ENCODE peak calls at places on chromosomes 7 and 10, in seven cellular contexts. One of them, this sample, is unnamed.

GRCh38 chr10:62270020-62270419 is 1.4 kb upstream of the RTKN2 start:
- DNase-seq in K562: no peak
- DNase-seq in endothelial cell of umbilical vein: no peak
- DNase-seq in neural progenitor cell: no peak
- DNase-seq in HepG2: no peak
- DNase-seq in GM23248: no peak
- DNase-seq in HCT116: no peak
- DNase-seq in this sample: no peak

GRCh38 chr7:148162808-148163207 is 427.8 kb upstream of the C7orf33 start:
- DNase-seq in K562: no peak
- DNase-seq in endothelial cell of umbilical vein: no peak
- DNase-seq in neural progenitor cell: no peak
- DNase-seq in HepG2: no peak
- DNase-seq in GM23248: no peak
- DNase-seq in HCT116: no peak
- DNase-seq in this sample: no peak

GRCh38 chr10:21372651-21373410 is 152.7 kb downstream of the SKIDA1 start:
- DNase-seq in K562: no peak
- DNase-seq in endothelial cell of umbilical vein: peak
- DNase-seq in neural progenitor cell: no peak
- DNase-seq in HepG2: no peak
- DNase-seq in GM23248: peak
- DNase-seq in HCT116: peak
- DNase-seq in this sample: peak

GRCh38 chr10:23384364-23384763 is 39.8 kb upstream of the C10orf67 start:
- DNase-seq in K562: no peak
- DNase-seq in endothelial cell of umbilical vein: no peak
- DNase-seq in neural progenitor cell: no peak
- DNase-seq in HepG2: no peak
- DNase-seq in GM23248: peak
- DNase-seq in HCT116: no peak
- DNase-seq in this sample: peak

GRCh38 chr7:32215697-32216096 is 145.5 kb upstream of the PDE1C start:
- DNase-seq in K562: no peak
- DNase-seq in endothelial cell of umbilical vein: no peak
- DNase-seq in neural progenitor cell: no peak
- DNase-seq in HepG2: no peak
- DNase-seq in GM23248: no peak
- DNase-seq in HCT116: no peak
- DNase-seq in this sample: no peak

GRCh38 chr7:142915315-142915714 is 18.2 kb downstream of the TRPV5 start:
- DNase-seq in K562: no peak
- DNase-seq in endothelial cell of umbilical vein: no peak
- DNase-seq in neural progenitor cell: no peak
- DNase-seq in HepG2: no peak
- DNase-seq in GM23248: no peak
- DNase-seq in HCT116: no peak
- DNase-seq in this sample: no peak

GRCh38 chr7:23852988-23853387 is 143.0 kb downstream of the STK31 start:
- DNase-seq in K562: no peak
- DNase-seq in endothelial cell of umbilical vein: no peak
- DNase-seq in neural progenitor cell: no peak
- DNase-seq in HepG2: no peak
- DNase-seq in GM23248: no peak
- DNase-seq in HCT116: no peak
- DNase-seq in this sample: no peak

GRCh38 chr10:50561816-50562215 is 61.9 kb downstream of the SGMS1 start:
- DNase-seq in K562: peak
- DNase-seq in endothelial cell of umbilical vein: no peak
- DNase-seq in neural progenitor cell: no peak
- DNase-seq in HepG2: no peak
- DNase-seq in GM23248: no peak
- DNase-seq in HCT116: no peak
- DNase-seq in this sample: no peak

GRCh38 chr7:1611708-1612241 is 41.9 kb upstream of the PSMG3 start:
- DNase-seq in K562: no peak
- DNase-seq in endothelial cell of umbilical vein: no peak
- DNase-seq in neural progenitor cell: no peak
- DNase-seq in HepG2: no peak
- DNase-seq in GM23248: peak
- DNase-seq in HCT116: peak
- DNase-seq in this sample: no peak

GRCh38 chr7:79284226-79284625 is 169.2 kb downstream of the MAGI2 start:
- DNase-seq in K562: no peak
- DNase-seq in endothelial cell of umbilical vein: no peak
- DNase-seq in neural progenitor cell: no peak
- DNase-seq in HepG2: no peak
- DNase-seq in GM23248: peak
- DNase-seq in HCT116: no peak
- DNase-seq in this sample: no peak

GRCh38 chr10:28763471-28763870 is 86.2 kb downstream of the BAMBI start:
- DNase-seq in K562: no peak
- DNase-seq in endothelial cell of umbilical vein: no peak
- DNase-seq in neural progenitor cell: peak
- DNase-seq in HepG2: no peak
- DNase-seq in GM23248: no peak
- DNase-seq in HCT116: no peak
- DNase-seq in this sample: no peak

GRCh38 chr7:47342646-47343045 is 239.3 kb downstream of the TNS3 start:
- DNase-seq in K562: no peak
- DNase-seq in endothelial cell of umbilical vein: no peak
- DNase-seq in neural progenitor cell: no peak
- DNase-seq in HepG2: no peak
- DNase-seq in GM23248: peak
- DNase-seq in HCT116: no peak
- DNase-seq in this sample: no peak

GRCh38 chr7:130904031-130904757 is 170.2 kb upstream of the KLF14 start:
- DNase-seq in K562: peak
- DNase-seq in endothelial cell of umbilical vein: peak
- DNase-seq in neural progenitor cell: no peak
- DNase-seq in HepG2: peak
- DNase-seq in GM23248: peak
- DNase-seq in HCT116: peak
- DNase-seq in this sample: peak

GRCh38 chr10:117201826-117202225 is 4.5 kb downstream of the KCNK18 start:
- DNase-seq in K562: no peak
- DNase-seq in endothelial cell of umbilical vein: no peak
- DNase-seq in neural progenitor cell: no peak
- DNase-seq in HepG2: no peak
- DNase-seq in GM23248: no peak
- DNase-seq in HCT116: no peak
- DNase-seq in this sample: no peak

GRCh38 chr10:96587255-96588059 is 645 bp upstream of the TM9SF3 start:
- DNase-seq in K562: no peak
- DNase-seq in endothelial cell of umbilical vein: peak
- DNase-seq in neural progenitor cell: no peak
- DNase-seq in HepG2: peak
- DNase-seq in GM23248: peak
- DNase-seq in HCT116: peak
- DNase-seq in this sample: no peak

DNA sequence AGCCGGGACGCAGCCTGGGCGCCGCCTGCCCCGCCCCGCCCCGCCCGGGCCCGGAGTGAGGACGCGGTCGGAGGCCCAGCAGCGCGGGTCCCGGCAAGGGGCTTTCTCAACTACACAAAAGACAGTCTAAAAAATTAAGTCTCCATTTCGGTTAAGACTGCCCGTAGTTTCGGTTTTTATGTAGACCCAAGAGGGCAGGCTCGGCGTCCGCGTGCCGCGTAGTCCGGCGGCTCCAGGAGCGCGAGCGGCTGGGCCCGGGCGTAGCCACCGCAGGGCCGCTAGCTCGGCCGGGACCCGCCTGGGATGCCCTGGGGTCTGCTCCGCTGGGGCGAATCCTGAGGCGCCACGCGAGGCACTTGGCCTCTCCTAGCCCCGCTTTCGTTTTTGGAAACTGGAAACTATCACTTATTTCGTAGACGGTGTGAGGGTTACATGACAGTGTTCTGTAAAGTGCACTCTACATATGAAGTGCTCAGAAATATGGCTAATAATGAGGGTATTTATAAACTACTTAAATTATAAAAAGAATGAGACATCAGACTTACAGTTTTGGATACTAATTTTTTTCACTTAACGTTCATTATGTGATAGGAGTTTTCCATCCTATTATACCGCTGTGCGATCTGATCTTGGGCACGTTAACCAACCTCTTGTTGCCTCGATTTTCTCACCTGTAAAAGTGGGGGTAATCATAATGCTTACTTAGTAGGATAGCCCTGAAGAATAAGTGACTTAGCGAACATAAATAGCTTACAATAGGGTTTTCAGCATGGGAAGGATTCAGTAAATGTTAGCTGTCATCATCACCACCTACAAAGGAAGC is 592 bp downstream of the BLVRA start:
- DNase-seq in K562: peak
- DNase-seq in endothelial cell of umbilical vein: peak
- DNase-seq in neural progenitor cell: peak
- DNase-seq in HepG2: no peak
- DNase-seq in GM23248: peak
- DNase-seq in HCT116: no peak
- DNase-seq in this sample: no peak
- TF ChIP-seq EZH2 in K562: no peak
- TF ChIP-seq EZH2 in endothelial cell of umbilical vein: no peak
- TF ChIP-seq EZH2 in neural progenitor cell: no peak
- TF ChIP-seq EZH2 in HepG2: no peak
- TF ChIP-seq EZH2 in GM23248: no peak
- TF ChIP-seq EZH2 in HCT116: no peak
- TF ChIP-seq EZH2 in this sample: no peak

DNA sequence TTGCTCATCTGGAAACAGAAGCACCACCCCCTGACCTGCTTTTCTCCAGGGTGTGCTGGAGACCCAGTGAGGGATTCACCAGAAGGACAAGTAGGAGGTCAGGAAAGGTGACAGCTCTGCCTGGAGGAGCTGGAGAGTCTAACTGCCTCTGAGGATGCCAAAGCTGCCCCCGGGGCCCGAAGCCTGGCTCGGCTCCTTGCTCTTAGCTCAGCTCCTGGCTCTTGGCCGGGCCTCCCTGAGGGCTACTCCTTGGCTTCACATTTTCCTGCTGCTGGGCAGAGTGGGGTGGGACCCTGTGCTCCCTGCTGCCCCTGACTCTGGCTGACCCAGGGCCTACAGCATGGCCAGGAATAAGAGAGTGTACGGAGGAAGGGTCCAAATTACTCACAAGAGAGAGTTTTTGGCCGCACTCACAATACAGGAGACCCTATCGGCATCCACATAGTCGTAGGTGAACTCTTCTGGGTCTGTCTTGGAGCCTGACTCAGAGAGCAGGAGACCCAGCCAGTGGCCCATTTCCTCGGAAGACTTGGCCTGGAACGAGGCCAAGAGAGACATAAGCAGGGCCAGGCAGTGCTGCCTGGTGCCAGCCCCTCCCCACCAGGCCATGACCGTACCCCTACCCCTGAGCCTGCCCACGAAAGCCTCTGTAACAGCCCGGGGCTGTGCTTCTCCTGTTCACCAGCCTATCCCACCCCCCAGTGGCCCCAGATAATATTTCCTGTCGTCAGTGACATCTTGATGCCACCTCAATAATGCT is 63.1 kb downstream of the VWA2 start:
- DNase-seq in K562: no peak
- DNase-seq in endothelial cell of umbilical vein: peak
- DNase-seq in neural progenitor cell: no peak
- DNase-seq in HepG2: no peak
- DNase-seq in GM23248: peak
- DNase-seq in HCT116: no peak
- DNase-seq in this sample: no peak
- TF ChIP-seq EZH2 in K562: no peak
- TF ChIP-seq EZH2 in endothelial cell of umbilical vein: no peak
- TF ChIP-seq EZH2 in neural progenitor cell: no peak
- TF ChIP-seq EZH2 in HepG2: no peak
- TF ChIP-seq EZH2 in GM23248: no peak
- TF ChIP-seq EZH2 in HCT116: no peak
- TF ChIP-seq EZH2 in this sample: no peak

GRCh38 chr10:100519321-100520051 is at the start of gene SEC31B:
- DNase-seq in K562: no peak
- DNase-seq in endothelial cell of umbilical vein: peak
- DNase-seq in neural progenitor cell: peak
- DNase-seq in HepG2: peak
- DNase-seq in GM23248: peak
- DNase-seq in HCT116: no peak
- DNase-seq in this sample: no peak
- TF ChIP-seq EZH2 in K562: no peak
- TF ChIP-seq EZH2 in endothelial cell of umbilical vein: no peak
- TF ChIP-seq EZH2 in neural progenitor cell: peak
- TF ChIP-seq EZH2 in HepG2: no peak
- TF ChIP-seq EZH2 in GM23248: no peak
- TF ChIP-seq EZH2 in HCT116: no peak
- TF ChIP-seq EZH2 in this sample: no peak

GRCh38 chr10:110207805-110208613 is 604 bp downstream of the MXI1 start:
- DNase-seq in K562: peak
- DNase-seq in endothelial cell of umbilical vein: peak
- DNase-seq in neural progenitor cell: peak
- DNase-seq in HepG2: no peak
- DNase-seq in GM23248: peak
- DNase-seq in HCT116: no peak
- DNase-seq in this sample: no peak

GRCh38 chr10:110206988-110207804 is at the start of gene MXI1:
- DNase-seq in K562: peak
- DNase-seq in endothelial cell of umbilical vein: peak
- DNase-seq in neural progenitor cell: peak
- DNase-seq in HepG2: peak
- DNase-seq in GM23248: peak
- DNase-seq in HCT116: peak
- DNase-seq in this sample: no peak

GRCh38 chr10:110209926-110210662 is 2.7 kb downstream of the MXI1 start:
- DNase-seq in K562: peak
- DNase-seq in endothelial cell of umbilical vein: peak
- DNase-seq in neural progenitor cell: peak
- DNase-seq in HepG2: no peak
- DNase-seq in GM23248: peak
- DNase-seq in HCT116: no peak
- DNase-seq in this sample: no peak

GRCh38 chr10:110209399-110209925 is 2.1 kb downstream of the MXI1 start:
- DNase-seq in K562: no peak
- DNase-seq in endothelial cell of umbilical vein: peak
- DNase-seq in neural progenitor cell: peak
- DNase-seq in HepG2: no peak
- DNase-seq in GM23248: peak
- DNase-seq in HCT116: peak
- DNase-seq in this sample: no peak

DNA sequence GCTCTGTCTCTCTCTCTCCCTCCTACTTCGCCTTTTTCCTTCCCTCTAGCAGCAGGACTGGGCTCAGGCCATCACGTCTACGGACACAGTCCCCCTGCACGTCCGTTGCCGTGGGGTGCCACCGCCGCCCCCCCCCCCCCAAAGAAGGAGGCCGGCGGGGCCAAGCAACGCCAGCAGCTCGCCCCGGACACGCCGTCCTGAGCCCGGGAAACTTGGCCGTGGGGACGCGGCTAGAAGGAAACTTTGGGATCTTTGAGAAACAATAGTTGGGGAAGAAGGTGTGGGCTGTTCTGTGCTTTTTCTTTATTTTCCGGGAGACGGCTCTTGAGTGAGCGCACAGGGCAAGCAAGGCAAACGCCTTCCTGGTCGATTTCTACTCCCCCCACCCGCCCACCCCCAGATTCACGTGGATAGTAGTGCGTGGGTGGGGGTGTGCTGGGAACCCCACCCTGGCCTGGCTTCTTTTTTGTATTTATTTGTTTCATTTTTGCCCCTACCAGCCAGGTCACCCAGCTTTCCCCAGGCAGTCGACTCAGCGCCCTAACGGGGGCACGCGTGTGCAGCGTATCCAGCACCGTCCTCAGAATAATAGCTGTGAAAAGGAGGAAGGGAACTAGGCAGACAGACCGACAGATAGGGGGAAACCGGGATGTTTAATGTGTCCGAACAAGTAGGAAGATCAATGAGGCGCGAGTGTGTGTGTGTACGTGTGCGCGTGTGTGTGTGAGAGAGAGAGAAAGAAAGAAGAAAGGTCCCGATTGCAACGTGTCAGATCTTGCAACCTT is 1.4 kb downstream of the MXI1 start:
- DNase-seq in K562: peak
- DNase-seq in endothelial cell of umbilical vein: peak
- DNase-seq in neural progenitor cell: peak
- DNase-seq in HepG2: no peak
- DNase-seq in GM23248: peak
- DNase-seq in HCT116: no peak
- DNase-seq in this sample: no peak
- TF ChIP-seq EZH2 in K562: no peak
- TF ChIP-seq EZH2 in endothelial cell of umbilical vein: no peak
- TF ChIP-seq EZH2 in neural progenitor cell: peak
- TF ChIP-seq EZH2 in HepG2: no peak
- TF ChIP-seq EZH2 in GM23248: no peak
- TF ChIP-seq EZH2 in HCT116: no peak
- TF ChIP-seq EZH2 in this sample: no peak